ENCODE peak calls at places on chromosomes 5 and 9, in ten cellular contexts. One of them, this sample, is unnamed.

GRCh38 chr5:149337746-149338145 is 7.6 kb upstream of the GRPEL2 start:
- DNase-seq in BJ: no peak
- DNase-seq in coronary artery: no peak
- DNase-seq in fibroblast of the conjunctiva: no peak
- DNase-seq in DND-41: no peak
- DNase-seq in NCI-H1105: no peak
- DNase-seq in KG1: no peak
- DNase-seq in germinal center: no peak
- DNase-seq in activated T-helper 9 cell treated with anti-CD3 and anti-CD28 coated beads, Interleukin-2, amount 50 U/mL, for 16 hours: no peak
- DNase-seq in occipital lobe: no peak
- DNase-seq in this sample: no peak

GRCh38 chr5:132692632-132692967 is 18.8 kb downstream of the IL4 start:
- DNase-seq in coronary artery: no peak
- DNase-seq in NCI-H1105: no peak
- DNase-seq in KG1: no peak
- DNase-seq in DND-41: no peak
- DNase-seq in germinal center: no peak
- DNase-seq in activated T-helper 9 cell treated with anti-CD3 and anti-CD28 coated beads, Interleukin-2, amount 50 U/mL, for 16 hours: no peak
- DNase-seq in fibroblast of the conjunctiva: peak; percentile 38
- DNase-seq in BJ: no peak
- DNase-seq in occipital lobe: no peak
- DNase-seq in this sample: no peak

GRCh38 chr5:1432296-1432695 is 12.9 kb downstream of the SLC6A3 start:
- DNase-seq in NCI-H1105: no peak
- DNase-seq in activated T-helper 9 cell treated with anti-CD3 and anti-CD28 coated beads, Interleukin-2, amount 50 U/mL, for 16 hours: no peak
- DNase-seq in coronary artery: peak; percentile 65
- DNase-seq in germinal center: no peak
- DNase-seq in DND-41: no peak
- DNase-seq in KG1: no peak
- DNase-seq in fibroblast of the conjunctiva: no peak
- DNase-seq in occipital lobe: no peak
- DNase-seq in BJ: no peak
- DNase-seq in this sample: no peak

GRCh38 chr5:65721050-65721774 is 697 bp downstream of the SGTB start:
- DNase-seq in activated T-helper 9 cell treated with anti-CD3 and anti-CD28 coated beads, Interleukin-2, amount 50 U/mL, for 16 hours: peak; percentile 2
- DNase-seq in germinal center: peak; percentile 45
- DNase-seq in DND-41: no peak
- DNase-seq in NCI-H1105: peak; percentile 12
- DNase-seq in occipital lobe: peak; percentile 52
- DNase-seq in coronary artery: peak; percentile 80
- DNase-seq in BJ: no peak
- DNase-seq in fibroblast of the conjunctiva: peak; percentile 33
- DNase-seq in KG1: no peak
- DNase-seq in this sample: peak; percentile 39

GRCh38 chr5:175687231-175687701 is 29.4 kb downstream of the HRH2 start:
- DNase-seq in germinal center: no peak
- DNase-seq in coronary artery: peak; percentile 88
- DNase-seq in NCI-H1105: no peak
- DNase-seq in DND-41: no peak
- DNase-seq in occipital lobe: no peak
- DNase-seq in fibroblast of the conjunctiva: no peak
- DNase-seq in BJ: no peak
- DNase-seq in activated T-helper 9 cell treated with anti-CD3 and anti-CD28 coated beads, Interleukin-2, amount 50 U/mL, for 16 hours: no peak
- DNase-seq in KG1: no peak
- DNase-seq in this sample: no peak

GRCh38 chr5:34957857-34958690 is 28.7 kb downstream of the DNAJC21 start:
- DNase-seq in occipital lobe: no peak
- DNase-seq in KG1: no peak
- DNase-seq in fibroblast of the conjunctiva: peak; percentile 5
- DNase-seq in BJ: no peak
- DNase-seq in DND-41: peak; percentile 17
- DNase-seq in NCI-H1105: no peak
- DNase-seq in germinal center: peak; percentile 7
- DNase-seq in coronary artery: no peak
- DNase-seq in activated T-helper 9 cell treated with anti-CD3 and anti-CD28 coated beads, Interleukin-2, amount 50 U/mL, for 16 hours: no peak
- DNase-seq in this sample: peak; percentile 49

GRCh38 chr9:38022995-38023394 is 46.0 kb downstream of the SHB start:
- DNase-seq in DND-41: no peak
- DNase-seq in fibroblast of the conjunctiva: no peak
- DNase-seq in occipital lobe: no peak
- DNase-seq in BJ: no peak
- DNase-seq in NCI-H1105: peak; percentile 36
- DNase-seq in KG1: no peak
- DNase-seq in germinal center: no peak
- DNase-seq in coronary artery: no peak
- DNase-seq in activated T-helper 9 cell treated with anti-CD3 and anti-CD28 coated beads, Interleukin-2, amount 50 U/mL, for 16 hours: no peak
- DNase-seq in this sample: no peak

GRCh38 chr5:73196201-73196600 is 23.2 kb downstream of the TMEM174 start:
- DNase-seq in germinal center: no peak
- DNase-seq in NCI-H1105: no peak
- DNase-seq in KG1: no peak
- DNase-seq in coronary artery: no peak
- DNase-seq in DND-41: no peak
- DNase-seq in BJ: no peak
- DNase-seq in activated T-helper 9 cell treated with anti-CD3 and anti-CD28 coated beads, Interleukin-2, amount 50 U/mL, for 16 hours: no peak
- DNase-seq in fibroblast of the conjunctiva: no peak
- DNase-seq in occipital lobe: no peak
- DNase-seq in this sample: no peak

GRCh38 chr5:98840946-98841345 is 67.5 kb downstream of the RGMB start:
- DNase-seq in activated T-helper 9 cell treated with anti-CD3 and anti-CD28 coated beads, Interleukin-2, amount 50 U/mL, for 16 hours: no peak
- DNase-seq in coronary artery: no peak
- DNase-seq in BJ: no peak
- DNase-seq in KG1: no peak
- DNase-seq in fibroblast of the conjunctiva: no peak
- DNase-seq in DND-41: no peak
- DNase-seq in germinal center: no peak
- DNase-seq in NCI-H1105: no peak
- DNase-seq in occipital lobe: no peak
- DNase-seq in this sample: no peak

This sample was measured in HuH-7.5.